ENCODE peak calls at places on chromosome 3, in nine cellular contexts. One of them, this sample, is unnamed.

GRCh38 chr3:141368062-141368924 is at the start of gene ZBTB38:
- DNase-seq in activated CD4-positive, alpha-beta T cell treated with anti-CD3 and anti-CD28 coated beads, Interleukin-2, amount 10 ng/mL, durations not matched to agents 7 days and 5 days: no peak
- DNase-seq in amygdala: peak
- DNase-seq in endodermal cell: peak
- DNase-seq in neural progenitor cell: peak
- DNase-seq in NAMALWA: no peak
- DNase-seq in AML-193: no peak
- DNase-seq in SK-N-DZ: peak
- DNase-seq in fibroblast of lung: peak
- DNase-seq in this sample: no peak

GRCh38 chr3:65855370-65856100 is 183.2 kb downstream of the MAGI1 start:
- DNase-seq in neural progenitor cell: no peak
- DNase-seq in activated CD4-positive, alpha-beta T cell treated with anti-CD3 and anti-CD28 coated beads, Interleukin-2, amount 10 ng/mL, durations not matched to agents 7 days and 5 days: no peak
- DNase-seq in NAMALWA: no peak
- DNase-seq in endodermal cell: no peak
- DNase-seq in AML-193: no peak
- DNase-seq in amygdala: no peak
- DNase-seq in fibroblast of lung: no peak
- DNase-seq in SK-N-DZ: no peak
- DNase-seq in this sample: no peak

GRCh38 chr3:64319391-64319790 is 94.1 kb upstream of the PRICKLE2 start:
- DNase-seq in activated CD4-positive, alpha-beta T cell treated with anti-CD3 and anti-CD28 coated beads, Interleukin-2, amount 10 ng/mL, durations not matched to agents 7 days and 5 days: no peak
- DNase-seq in AML-193: no peak
- DNase-seq in neural progenitor cell: peak
- DNase-seq in NAMALWA: no peak
- DNase-seq in amygdala: no peak
- DNase-seq in SK-N-DZ: no peak
- DNase-seq in endodermal cell: peak
- DNase-seq in fibroblast of lung: no peak
- DNase-seq in this sample: no peak

GRCh38 chr3:10756546-10756945 is 59.5 kb upstream of the SLC6A11 start:
- DNase-seq in amygdala: no peak
- DNase-seq in SK-N-DZ: no peak
- DNase-seq in neural progenitor cell: no peak
- DNase-seq in fibroblast of lung: no peak
- DNase-seq in AML-193: no peak
- DNase-seq in NAMALWA: no peak
- DNase-seq in endodermal cell: no peak
- DNase-seq in activated CD4-positive, alpha-beta T cell treated with anti-CD3 and anti-CD28 coated beads, Interleukin-2, amount 10 ng/mL, durations not matched to agents 7 days and 5 days: no peak
- DNase-seq in this sample: no peak

GRCh38 chr3:126186271-126186670 is 5.9 kb upstream of the ALDH1L1 start:
- DNase-seq in SK-N-DZ: no peak
- DNase-seq in fibroblast of lung: no peak
- DNase-seq in AML-193: no peak
- DNase-seq in neural progenitor cell: no peak
- DNase-seq in endodermal cell: no peak
- DNase-seq in amygdala: no peak
- DNase-seq in NAMALWA: no peak
- DNase-seq in activated CD4-positive, alpha-beta T cell treated with anti-CD3 and anti-CD28 coated beads, Interleukin-2, amount 10 ng/mL, durations not matched to agents 7 days and 5 days: no peak
- DNase-seq in this sample: no peak

GRCh38 chr3:169678122-169678521 is 14.6 kb upstream of the MECOM start:
- DNase-seq in neural progenitor cell: no peak
- DNase-seq in SK-N-DZ: no peak
- DNase-seq in AML-193: no peak
- DNase-seq in fibroblast of lung: no peak
- DNase-seq in endodermal cell: no peak
- DNase-seq in amygdala: no peak
- DNase-seq in NAMALWA: no peak
- DNase-seq in activated CD4-positive, alpha-beta T cell treated with anti-CD3 and anti-CD28 coated beads, Interleukin-2, amount 10 ng/mL, durations not matched to agents 7 days and 5 days: no peak
- DNase-seq in this sample: no peak

GRCh38 chr3:48268936-48269551 is 28.1 kb downstream of the ZNF589 start:
- DNase-seq in amygdala: peak
- DNase-seq in AML-193: no peak
- DNase-seq in NAMALWA: no peak
- DNase-seq in SK-N-DZ: no peak
- DNase-seq in endodermal cell: no peak
- DNase-seq in fibroblast of lung: peak
- DNase-seq in activated CD4-positive, alpha-beta T cell treated with anti-CD3 and anti-CD28 coated beads, Interleukin-2, amount 10 ng/mL, durations not matched to agents 7 days and 5 days: peak
- DNase-seq in neural progenitor cell: no peak
- DNase-seq in this sample: no peak

GRCh38 chr3:99410789-99411311 is 227.5 kb upstream of the COL8A1 start:
- DNase-seq in endodermal cell: peak
- DNase-seq in fibroblast of lung: peak
- DNase-seq in activated CD4-positive, alpha-beta T cell treated with anti-CD3 and anti-CD28 coated beads, Interleukin-2, amount 10 ng/mL, durations not matched to agents 7 days and 5 days: no peak
- DNase-seq in amygdala: no peak
- DNase-seq in NAMALWA: no peak
- DNase-seq in SK-N-DZ: no peak
- DNase-seq in neural progenitor cell: peak
- DNase-seq in AML-193: no peak
- DNase-seq in this sample: no peak

GRCh38 chr3:109702252-109702651 is 364.9 kb upstream of the DPPA4 start:
- DNase-seq in amygdala: no peak
- DNase-seq in NAMALWA: no peak
- DNase-seq in SK-N-DZ: no peak
- DNase-seq in activated CD4-positive, alpha-beta T cell treated with anti-CD3 and anti-CD28 coated beads, Interleukin-2, amount 10 ng/mL, durations not matched to agents 7 days and 5 days: peak
- DNase-seq in fibroblast of lung: peak
- DNase-seq in AML-193: no peak
- DNase-seq in neural progenitor cell: no peak
- DNase-seq in endodermal cell: no peak
- DNase-seq in this sample: no peak

GRCh38 chr3:114333180-114333922 is 39.5 kb downstream of the TIGIT start:
- DNase-seq in endodermal cell: no peak
- DNase-seq in NAMALWA: no peak
- DNase-seq in fibroblast of lung: no peak
- DNase-seq in SK-N-DZ: no peak
- DNase-seq in neural progenitor cell: peak
- DNase-seq in AML-193: no peak
- DNase-seq in amygdala: peak
- DNase-seq in activated CD4-positive, alpha-beta T cell treated with anti-CD3 and anti-CD28 coated beads, Interleukin-2, amount 10 ng/mL, durations not matched to agents 7 days and 5 days: no peak
- DNase-seq in this sample: no peak

GRCh38 chr3:10757821-10758130 is 58.3 kb upstream of the SLC6A11 start:
- DNase-seq in SK-N-DZ: no peak
- DNase-seq in amygdala: no peak
- DNase-seq in fibroblast of lung: peak
- DNase-seq in AML-193: no peak
- DNase-seq in neural progenitor cell: no peak
- DNase-seq in activated CD4-positive, alpha-beta T cell treated with anti-CD3 and anti-CD28 coated beads, Interleukin-2, amount 10 ng/mL, durations not matched to agents 7 days and 5 days: no peak
- DNase-seq in NAMALWA: no peak
- DNase-seq in endodermal cell: no peak
- DNase-seq in this sample: no peak

GRCh38 chr3:127393131-127393820 is 105.4 kb upstream of the PRR20G start:
- DNase-seq in fibroblast of lung: no peak
- DNase-seq in amygdala: no peak
- DNase-seq in NAMALWA: no peak
- DNase-seq in SK-N-DZ: no peak
- DNase-seq in activated CD4-positive, alpha-beta T cell treated with anti-CD3 and anti-CD28 coated beads, Interleukin-2, amount 10 ng/mL, durations not matched to agents 7 days and 5 days: no peak
- DNase-seq in neural progenitor cell: no peak
- DNase-seq in AML-193: no peak
- DNase-seq in endodermal cell: peak
- DNase-seq in this sample: no peak

GRCh38 chr3:115862824-115863223 is 239.5 kb downstream of the GAP43 start:
- DNase-seq in amygdala: no peak
- DNase-seq in NAMALWA: no peak
- DNase-seq in activated CD4-positive, alpha-beta T cell treated with anti-CD3 and anti-CD28 coated beads, Interleukin-2, amount 10 ng/mL, durations not matched to agents 7 days and 5 days: no peak
- DNase-seq in SK-N-DZ: no peak
- DNase-seq in neural progenitor cell: peak
- DNase-seq in fibroblast of lung: no peak
- DNase-seq in AML-193: no peak
- DNase-seq in endodermal cell: peak
- DNase-seq in this sample: no peak

GRCh38 chr3:43709022-43709421 is 18.3 kb downstream of the ABHD5 start:
- DNase-seq in endodermal cell: no peak
- DNase-seq in activated CD4-positive, alpha-beta T cell treated with anti-CD3 and anti-CD28 coated beads, Interleukin-2, amount 10 ng/mL, durations not matched to agents 7 days and 5 days: no peak
- DNase-seq in neural progenitor cell: no peak
- DNase-seq in SK-N-DZ: no peak
- DNase-seq in AML-193: peak
- DNase-seq in fibroblast of lung: no peak
- DNase-seq in amygdala: no peak
- DNase-seq in NAMALWA: no peak
- DNase-seq in this sample: no peak

GRCh38 chr3:48493203-48493501 is 10.8 kb downstream of the SHISA5 start:
- DNase-seq in activated CD4-positive, alpha-beta T cell treated with anti-CD3 and anti-CD28 coated beads, Interleukin-2, amount 10 ng/mL, durations not matched to agents 7 days and 5 days: no peak
- DNase-seq in amygdala: no peak
- DNase-seq in SK-N-DZ: no peak
- DNase-seq in AML-193: no peak
- DNase-seq in neural progenitor cell: no peak
- DNase-seq in NAMALWA: no peak
- DNase-seq in endodermal cell: peak
- DNase-seq in fibroblast of lung: no peak
- DNase-seq in this sample: no peak

GRCh38 chr3:29440321-29441019 is 159.6 kb downstream of the RBMS3 start:
- DNase-seq in endodermal cell: no peak
- DNase-seq in NAMALWA: no peak
- DNase-seq in amygdala: no peak
- DNase-seq in activated CD4-positive, alpha-beta T cell treated with anti-CD3 and anti-CD28 coated beads, Interleukin-2, amount 10 ng/mL, durations not matched to agents 7 days and 5 days: no peak
- DNase-seq in SK-N-DZ: peak
- DNase-seq in neural progenitor cell: peak
- DNase-seq in AML-193: no peak
- DNase-seq in fibroblast of lung: peak
- DNase-seq in this sample: no peak

GRCh38 chr3:172465281-172465680 is 17.0 kb upstream of the GHSR start:
- DNase-seq in SK-N-DZ: no peak
- DNase-seq in NAMALWA: no peak
- DNase-seq in neural progenitor cell: no peak
- DNase-seq in activated CD4-positive, alpha-beta T cell treated with anti-CD3 and anti-CD28 coated beads, Interleukin-2, amount 10 ng/mL, durations not matched to agents 7 days and 5 days: no peak
- DNase-seq in endodermal cell: no peak
- DNase-seq in AML-193: no peak
- DNase-seq in amygdala: no peak
- DNase-seq in fibroblast of lung: peak
- DNase-seq in this sample: no peak

This sample was measured in T-helper 1 cell.